ENCODE peak calls at places on chromosomes 3 and 15, in nine cellular contexts. G is GM23338, T is aorta, W is fibroblast of lung, E is heart left ventricle, K is cardiac muscle cell, I is stomach, B is uterus, Y is pancreas. M is an unnamed sample. For H3K36me3, the result is how much of the 10 kb centered on the place peaks cover.

GRCh38 chr15:27175479-27176153 is 204.6 kb downstream of the GABRG3 start:
- DNase-seq in T (no peak), G (peak), B (no peak), E (no peak), K (no peak), W (no peak), I (no peak), Y (no peak), M (no peak)

GRCh38 chr3:81788650-81789049 is 27.2 kb upstream of the GBE1 start:
- DNase-seq in G (no peak), B (no peak), E (no peak), K (peak), W (no peak), I (no peak), T (no peak), Y (no peak), M (peak)

GRCh38 chr3:103085465-103085864 is 650.6 kb downstream of the ZPLD1 start:
- DNase-seq in Y (no peak), I (no peak), B (no peak), W (peak), T (no peak), E (no peak), G (peak), K (peak), M (no peak)

GRCh38 chr3:58063424-58063823 is 55.2 kb downstream of the FLNB start:
- DNase-seq in Y (no peak), T (no peak), B (peak), W (peak), G (no peak), K (no peak), E (peak), I (peak), M (no peak)

GRCh38 chr3:171741377-171741776 is 68.9 kb downstream of the PLD1 start:
- DNase-seq in I (no peak), Y (no peak), K (no peak), G (no peak), W (no peak), B (no peak), T (no peak), E (no peak), M (no peak)

GRCh38 chr15:69468241-69469121 is 15.9 kb downstream of the RPLP1 start:
- DNase-seq in W (peak), B (no peak), G (no peak), K (no peak), T (no peak), I (peak), E (no peak), Y (no peak), M (peak)

GRCh38 chr15:31060429-31061140 is 40.9 kb downstream of the TRPM1 start:
- DNase-seq in B (no peak), I (peak), W (no peak), T (no peak), E (no peak), K (no peak), Y (no peak), G (no peak), M (no peak)

GRCh38 chr3:23263796-23264195 is 60.7 kb downstream of the UBE2E2 start:
- DNase-seq in T (no peak), E (no peak), I (no peak), K (no peak), Y (no peak), W (peak), G (no peak), B (no peak), M (no peak)

GRCh38 chr3:195900426-195901355 is 7.7 kb downstream of the TNK2 start:
- DNase-seq in I (peak), Y (peak), E (peak), K (no peak), B (no peak), W (peak), G (no peak), T (peak), M (peak)

GRCh38 chr15:23642413-23643044 is 5.1 kb downstream of the MAGEL2 start:
- DNase-seq in G (peak), T (no peak), E (peak), K (peak), W (peak), I (peak), Y (peak), B (peak), M (no peak)

GRCh38 chr3:144566320-144566719 is 594.7 kb downstream of the DIPK2A start:
- DNase-seq in W (no peak), T (no peak), E (no peak), G (no peak), B (no peak), Y (no peak), I (no peak), K (no peak), M (no peak)

GRCh38 chr3:58880182-58880581 is 169.6 kb downstream of the CFAP20DC start:
- DNase-seq in T (no peak), W (peak), K (no peak), I (no peak), E (no peak), G (no peak), Y (no peak), B (no peak), M (no peak)

GRCh38 chr15:48084759-48085420 is 35.9 kb upstream of the SLC24A5 start:
- DNase-seq in G (peak), I (no peak), Y (no peak), B (no peak), W (peak), T (no peak), E (no peak), K (peak), M (no peak)

GRCh38 chr3:15860014-15860934 is 62.5 kb upstream of the ANKRD28 start:
- DNase-seq in T (peak), I (peak), E (no peak), K (peak), Y (peak), G (peak), W (peak), B (peak), M (peak)

GRCh38 chr3:183895296-183895695 is 10.6 kb upstream of the PARL start:
- DNase-seq in E (no peak), W (peak), B (no peak), G (peak), I (no peak), T (no peak), Y (no peak), K (peak), M (no peak)

GRCh38 chr3:64650710-64651109 is 37.1 kb downstream of the ADAMTS9 start:
- DNase-seq in Y (no peak), K (no peak), E (no peak), B (no peak), T (no peak), I (no peak), W (peak), G (no peak), M (no peak)

GRCh38 chr3:54731697-54732445 is 196.0 kb downstream of the LRTM1 start:
- DNase-seq in G (no peak), Y (no peak), W (no peak), I (no peak), E (no peak), T (no peak), K (no peak), B (no peak), M (no peak)
- H3K36me3 ChIP-seq in G (under half), Y (under half), W (under half), I (under half), E (under half), T (under half), K (under half), B (under half), M (under half)

DNA sequence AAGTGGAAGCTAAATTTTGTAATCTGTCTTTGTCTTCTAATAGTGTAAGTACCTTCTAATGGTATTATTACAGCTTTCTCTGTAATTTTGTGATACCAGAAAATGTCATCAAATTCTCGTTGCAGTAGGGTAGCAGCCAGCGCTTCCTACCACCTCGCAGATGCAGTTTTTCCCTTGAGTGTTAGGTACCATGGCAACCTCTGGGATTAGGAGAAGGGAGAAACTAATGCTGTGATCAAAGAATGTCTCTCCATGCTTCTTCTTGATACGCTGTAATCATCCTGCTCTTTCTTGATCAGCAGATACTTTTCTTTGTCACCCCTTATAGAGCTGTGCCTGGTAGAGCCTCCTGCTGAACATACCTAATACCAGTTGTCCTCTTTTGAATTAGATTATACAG is 27.7 kb downstream of the SRP14 start:
- DNase-seq in Y (no peak), I (no peak), K (no peak), E (no peak), W (no peak), T (no peak), G (no peak), B (no peak), M (no peak)
- H3K4me3 ChIP-seq in Y (no peak), I (no peak), K (no peak), E (no peak), W (no peak), T (no peak), G (no peak), B (no peak), M (no peak)

DNA sequence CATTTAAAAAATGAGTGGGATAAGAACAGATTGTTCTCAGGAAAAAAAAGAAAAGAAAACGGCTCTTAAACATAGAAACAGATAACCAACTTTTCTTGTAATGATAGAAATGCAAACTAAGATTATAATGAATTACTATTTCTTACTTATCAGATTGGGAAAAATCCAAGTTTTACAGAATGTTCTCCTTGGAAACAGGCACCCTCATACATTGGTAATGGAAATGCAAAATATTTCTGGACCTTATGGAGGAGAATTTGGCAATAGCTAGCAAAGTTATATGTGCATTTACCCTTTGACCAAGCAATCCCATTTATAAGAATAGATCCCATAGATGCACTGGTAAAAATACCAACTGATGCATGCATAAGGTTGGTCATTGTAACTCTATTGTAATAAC is 3.7 kb upstream of the ANKDD1A start:
- DNase-seq in I (no peak), K (no peak), W (no peak), Y (no peak), G (no peak), E (no peak), T (no peak), B (no peak), M (no peak)
- H3K36me3 ChIP-seq in I (under half), K (under half), W (under half), Y (under half), G (under half), E (under half), T (under half), B (under half), M (under half)

GRCh38 chr15:101113114-101114005 is 138.5 kb downstream of the CHSY1 start:
- DNase-seq in I (no peak), W (no peak), T (no peak), K (no peak), E (no peak), B (no peak), G (no peak), Y (no peak), M (no peak)
- H3K4me3 ChIP-seq in I (no peak), W (no peak), T (no peak), K (no peak), E (no peak), B (no peak), G (no peak), Y (no peak), M (no peak)

GRCh38 chr3:52487788-52488691 is 7.1 kb upstream of the STAB1 start:
- DNase-seq in Y (peak), T (no peak), I (no peak), K (no peak), E (no peak), B (no peak), G (no peak), W (no peak), M (no peak)

GRCh38 chr3:52489453-52489852 is 5.7 kb upstream of the STAB1 start:
- DNase-seq in B (no peak), Y (no peak), E (no peak), K (no peak), G (no peak), T (no peak), W (no peak), I (no peak), M (no peak)

GRCh38 chr3:52490035-52490937 is 4.9 kb upstream of the STAB1 start:
- DNase-seq in W (no peak), T (no peak), K (no peak), Y (no peak), E (no peak), B (no peak), G (no peak), I (no peak), M (no peak)

GRCh38 chr3:52487050-52487787 is 7.9 kb upstream of the STAB1 start:
- DNase-seq in E (no peak), B (no peak), I (no peak), G (no peak), T (no peak), Y (peak), K (no peak), W (no peak), M (no peak)

GRCh38 chr3:52488746-52489145 is 6.4 kb upstream of the STAB1 start:
- DNase-seq in T (no peak), G (no peak), I (no peak), B (no peak), K (no peak), E (no peak), Y (no peak), W (no peak), M (no peak)
- H3K36me3 ChIP-seq in T (under half), G (under half), I (half or more), B (under half), K (half or more), E (under half), Y (under half), W (half or more), M (under half)

GRCh38 chr3:14438262-14438661 is 35.9 kb downstream of the SLC6A6 start:
- DNase-seq in B (no peak), Y (no peak), E (no peak), W (no peak), I (no peak), T (no peak), K (no peak), G (no peak), M (no peak)

GRCh38 chr3:14439501-14440167 is 37.2 kb downstream of the SLC6A6 start:
- DNase-seq in G (no peak), T (peak), I (peak), K (no peak), Y (peak), B (peak), E (peak), W (peak), M (no peak)

GRCh38 chr3:14440531-14441239 is 38.3 kb downstream of the SLC6A6 start:
- DNase-seq in B (no peak), G (peak), K (peak), T (no peak), Y (no peak), W (peak), I (no peak), E (no peak), M (no peak)

GRCh38 chr3:14440168-14440518 is 37.7 kb downstream of the SLC6A6 start:
- DNase-seq in E (no peak), W (no peak), K (no peak), I (no peak), G (no peak), B (no peak), Y (no peak), T (no peak), M (no peak)

GRCh38 chr3:14438929-14439328 is 36.5 kb downstream of the SLC6A6 start:
- DNase-seq in Y (no peak), T (no peak), W (no peak), E (no peak), B (no peak), K (no peak), G (no peak), I (no peak), M (no peak)
- H3K4me3 ChIP-seq in Y (no peak), T (no peak), W (no peak), E (no peak), B (no peak), K (no peak), G (no peak), I (no peak), M (no peak)